ENCODE peak calls at places on chromosomes 7 and 10, in eight cellular contexts. C is renal cortical epithelial cell; Z is heart left ventricle; E is activated T-cell treated with anti-CD3 and anti-CD28 coated beads for 1 hour; A is aorta; P is left ventricle myocardium inferior; V is A549; M is natural killer cell treated with Interleukin-12 subunit alpha and Interleukin-12 subunit beta and Interleukin-15 and Interleukin-18, amount 100 ng/mL, for 72 hours. B is an unnamed sample.

GRCh38 chr10:25532213-25532612 is 357.4 kb downstream of the GPR158 start:
- DNase-seq in V (no peak), Z (no peak), C (no peak), E (no peak), P (no peak), M (no peak), A (no peak), B (no peak)

GRCh38 chr10:58299580-58299979 is 30.6 kb downstream of the CISD1 start:
- DNase-seq in V (peak), A (peak), E (peak), C (peak), Z (peak), M (peak), P (no peak), B (peak)

GRCh38 chr10:37263304-37263703 is 137.9 kb downstream of the ANKRD30A start:
- DNase-seq in M (no peak), V (no peak), A (no peak), P (no peak), C (no peak), Z (no peak), E (no peak), B (no peak)

GRCh38 chr7:100621554-100621953 is 9.2 kb downstream of the MOSPD3 start:
- DNase-seq in C (no peak), Z (no peak), V (no peak), P (no peak), E (no peak), A (no peak), M (no peak), B (no peak)

GRCh38 chr7:18087031-18087686 is 59.5 kb upstream of the PRPS1L1 start:
- DNase-seq in E (no peak), V (peak), P (peak), C (no peak), M (no peak), Z (no peak), A (no peak), B (peak)

GRCh38 chr7:38163671-38164070 is 14.4 kb upstream of the STARD3NL start:
- DNase-seq in P (no peak), C (no peak), V (no peak), M (no peak), E (no peak), Z (no peak), A (no peak), B (no peak)

GRCh38 chr10:33265621-33266020 is 68.8 kb downstream of the NRP1 start:
- DNase-seq in C (no peak), P (no peak), M (no peak), V (no peak), Z (no peak), E (no peak), A (no peak), B (no peak)

GRCh38 chr10:6185039-6185716 is 17.6 kb upstream of the PFKFB3 start:
- DNase-seq in M (no peak), P (no peak), V (no peak), A (no peak), E (no peak), Z (no peak), C (no peak), B (no peak)

GRCh38 chr10:5683065-5683464 is 1.6 kb upstream of the TASOR2 start:
- DNase-seq in Z (no peak), E (no peak), M (no peak), C (no peak), V (no peak), P (no peak), A (no peak), B (no peak)

GRCh38 chr7:142153400-142153799 is 41.9 kb downstream of the MGAM2 start:
- DNase-seq in A (no peak), C (no peak), P (no peak), M (no peak), V (peak), E (no peak), Z (no peak), B (no peak)

GRCh38 chr7:156446990-156447389 is 193.6 kb upstream of the RNF32 start:
- DNase-seq in M (no peak), E (no peak), V (no peak), C (no peak), P (no peak), A (no peak), Z (no peak), B (no peak)